ENCODE peak calls at places on chromosome 13, in four cellular contexts. O is WTC11, J is GM12878, D is SK-N-SH. N is an unnamed sample.

GRCh38 chr13:113445791-113446487 is 7.3 kb downstream of the ADPRHL1 start:
- DNase-seq in O (no peak), J (no peak), D (no peak), N (no peak)

GRCh38 chr13:99269627-99270252 is 11.6 kb upstream of the GPR18 start:
- DNase-seq in O (no peak), J (no peak), D (peak; percentile 17), N (peak; percentile 23)

GRCh38 chr13:108859202-108860012 is 230.0 kb downstream of the MYO16 start:
- DNase-seq in O (no peak), J (no peak), D (no peak), N (no peak)

GRCh38 chr13:101520672-101521071 is 68.2 kb downstream of the ITGBL1 start:
- DNase-seq in O (no peak), J (no peak), D (no peak), N (no peak)

GRCh38 chr13:59425211-59425721 is 738.5 kb downstream of the DIAPH3 start:
- DNase-seq in O (no peak), J (no peak), D (no peak), N (no peak)

GRCh38 chr13:113106666-113107065 is 1.1 kb downstream of the F7 start:
- DNase-seq in O (no peak), J (no peak), D (no peak), N (no peak)

GRCh38 chr13:77351326-77351725 is 24.4 kb upstream of the MYCBP2 start:
- DNase-seq in O (no peak), J (no peak), D (no peak), N (no peak)

GRCh38 chr13:31880849-31881494 is 141.6 kb downstream of the RXFP2 start:
- DNase-seq in O (no peak), J (no peak), D (no peak), N (no peak)

GRCh38 chr13:98517576-98518310 is 59.2 kb downstream of the STK24 start:
- DNase-seq in O (no peak), J (peak; percentile 66), D (no peak), N (no peak)

GRCh38 chr13:110209950-110210603 is 96.9 kb downstream of the COL4A1 start:
- DNase-seq in O (no peak), J (no peak), D (no peak), N (no peak)

GRCh38 chr13:75437582-75438318 is 44.2 kb downstream of the TBC1D4 start:
- DNase-seq in O (no peak), J (no peak), D (no peak), N (peak; percentile 5)

GRCh38 chr13:101326710-101327109 is 89.6 kb downstream of the NALCN start:
- DNase-seq in O (no peak), J (no peak), D (no peak), N (no peak)

GRCh38 chr13:47794963-47795362 is 206.1 kb downstream of the SUCLA2 start:
- DNase-seq in O (no peak), J (no peak), D (peak; percentile 26), N (peak; percentile 10)

GRCh38 chr13:104683789-104684188 is 1617.6 kb upstream of the SLC10A2 start:
- DNase-seq in O (no peak), J (no peak), D (no peak), N (no peak)

GRCh38 chr13:96053003-96053703 is at the start of gene UGGT2:
- DNase-seq in O (peak; percentile 80), J (peak; percentile 64), D (peak; percentile 99), N (peak; percentile 92)

GRCh38 chr13:93227280-93227905 is 786 bp downstream of the GPC6 start:
- DNase-seq in O (peak; percentile 56), J (no peak), D (peak; percentile 74), N (peak; percentile 41)

GRCh38 chr13:33284016-33284415 is 1.5 kb downstream of the STARD13 start:
- DNase-seq in O (no peak), J (no peak), D (no peak), N (no peak)

GRCh38 chr13:102769679-102770078 is 3.9 kb downstream of the TEX30 start:
- DNase-seq in O (no peak), J (no peak), D (peak; percentile 20), N (no peak)

GRCh38 chr13:114078501-114079451 is 53.6 kb downstream of the RASA3 start:
- DNase-seq in O (peak; percentile 7), J (no peak), D (no peak), N (no peak)

GRCh38 chr13:33637978-33638743 is 179.8 kb upstream of the RFC3 start:
- DNase-seq in O (no peak), J (no peak), D (no peak), N (no peak)

GRCh38 chr13:100454876-100455275 is 133.7 kb downstream of the GGACT start:
- DNase-seq in O (no peak), J (no peak), D (no peak), N (no peak)

GRCh38 chr13:98092888-98093287 is 50.0 kb upstream of the FARP1 start:
- DNase-seq in O (no peak), J (no peak), D (no peak), N (no peak)

GRCh38 chr13:33322474-33322827 is 36.9 kb upstream of the STARD13 start:
- DNase-seq in O (no peak), J (no peak), D (no peak), N (no peak)

GRCh38 chr13:52737900-52738299 is 1.7 kb downstream of the CNMD start:
- DNase-seq in O (no peak), J (no peak), D (peak; percentile 33), N (no peak)

GRCh38 chr13:111317571-111318360 is 2.7 kb upstream of the TEX29 start:
- DNase-seq in O (no peak), J (no peak), D (no peak), N (no peak)

GRCh38 chr13:45511310-45512147 is 46.8 kb downstream of the COG3 start:
- DNase-seq in O (no peak), J (peak; percentile 24), D (peak; percentile 60), N (peak; percentile 37)

GRCh38 chr13:21813844-21814243 is 143.0 kb downstream of the FGF9 start:
- DNase-seq in O (no peak), J (no peak), D (no peak), N (no peak)

GRCh38 chr13:25292301-25292700 is 5.0 kb upstream of the MTMR6 start:
- DNase-seq in O (no peak), J (no peak), D (peak; percentile 30), N (peak; percentile 22)

GRCh38 chr13:48902421-48902820 is 73.3 kb upstream of the FNDC3A start:
- DNase-seq in O (no peak), J (no peak), D (no peak), N (no peak)

GRCh38 chr13:93227906-93228801 is 1.5 kb downstream of the GPC6 start:
- DNase-seq in O (peak; percentile 79), J (no peak), D (peak; percentile 89), N (peak; percentile 69)

GRCh38 chr13:42548731-42549554 is 25.0 kb upstream of the TNFSF11 start:
- DNase-seq in O (no peak), J (peak; percentile 98), D (no peak), N (peak; percentile 5)
- TF ChIP-seq USF1 in O (no peak), J (no peak), D (no peak), N (no peak)

GRCh38 chr13:84867246-84867645 is 932.0 kb downstream of the SLITRK6 start:
- DNase-seq in O (no peak), J (no peak), D (no peak), N (no peak)
- TF ChIP-seq USF1 in O (no peak), J (no peak), D (no peak), N (no peak)

GRCh38 chr13:23963947-23964346 is 66.6 kb upstream of the C1QTNF9B start:
- DNase-seq in O (no peak), J (no peak), D (no peak), N (no peak)

GRCh38 chr13:23959231-23959862 is 62.0 kb upstream of the C1QTNF9B start:
- DNase-seq in O (no peak), J (no peak), D (no peak), N (no peak)

GRCh38 chr13:23956106-23956505 is 58.8 kb upstream of the C1QTNF9B start:
- DNase-seq in O (no peak), J (no peak), D (no peak), N (no peak)

GRCh38 chr13:23963184-23963931 is 66.1 kb upstream of the C1QTNF9B start:
- DNase-seq in O (no peak), J (no peak), D (no peak), N (no peak)

GRCh38 chr13:23960566-23961156 is 63.4 kb upstream of the C1QTNF9B start:
- DNase-seq in O (no peak), J (no peak), D (no peak), N (no peak)
- TF ChIP-seq USF1 in O (no peak), J (no peak), D (no peak), N (no peak)

GRCh38 chr13:28751210-28751935 is 32.6 kb upstream of the SLC46A3 start:
- DNase-seq in O (no peak), J (no peak), D (no peak), N (no peak)
- TF ChIP-seq USF1 in O (no peak), J (no peak), D (no peak), N (no peak)

DNA sequence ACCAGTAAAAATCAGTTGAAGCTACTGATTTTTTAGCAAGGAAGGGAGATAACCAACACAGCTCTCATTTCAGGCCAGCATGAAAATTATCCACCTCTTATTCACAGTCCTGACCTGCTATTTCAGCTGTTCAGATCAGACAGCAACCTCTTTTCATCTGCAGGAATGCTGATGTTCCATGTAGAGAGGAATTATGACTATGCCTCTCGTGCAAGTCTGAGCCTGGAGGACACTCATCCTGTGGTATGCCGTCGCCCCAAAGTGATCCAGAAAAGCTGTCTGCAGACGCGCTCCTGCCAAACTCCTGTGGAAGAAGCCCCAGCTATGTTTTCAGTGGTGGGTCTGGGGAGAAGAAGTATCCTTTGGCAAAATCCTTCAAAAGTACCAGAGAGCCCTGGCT is 563.5 kb upstream of the SLITRK1 start:
- DNase-seq in O (no peak), J (no peak), D (no peak), N (no peak)
- TF ChIP-seq USF1 in O (no peak), J (no peak), D (no peak), N (no peak)